ENCODE peak calls at places on chromosome 10, in seven cellular contexts. R is left lung, T is foreskin keratinocyte, C is dorsolateral prefrontal cortex, E is cardiac muscle cell, N is heart right ventricle, Q is right lobe of liver. X is an unnamed sample.
A peak's percentile ranks its signal among the peaks of the same experiment; 100 is the strongest.

GRCh38 chr10:74821501-74821900 is 4.9 kb upstream of the KAT6B start:
- DNase-seq in C (no peak), R (no peak), E (no peak), Q (no peak), T (no peak), N (no peak), X (no peak)

GRCh38 chr10:22700489-22700888 is 13.9 kb downstream of the PIP4K2A start:
- DNase-seq in E (no peak), T (no peak), C (no peak), N (no peak), R (no peak), Q (no peak), X (no peak)

GRCh38 chr10:1968257-1969025 is 231.1 kb upstream of the ADARB2 start:
- DNase-seq in C (no peak), Q (no peak), R (no peak), N (no peak), E (no peak), T (peak; percentile 32), X (no peak)

GRCh38 chr10:62259998-62260397 is 8.6 kb downstream of the RTKN2 start:
- DNase-seq in E (no peak), R (no peak), C (no peak), N (no peak), Q (no peak), T (no peak), X (no peak)

GRCh38 chr10:26213157-26213780 is 3.3 kb upstream of the GAD2 start:
- DNase-seq in T (no peak), C (no peak), Q (no peak), R (no peak), E (no peak), N (no peak), X (no peak)

GRCh38 chr10:49090696-49091338 is 24.5 kb downstream of the VSTM4 start:
- DNase-seq in Q (no peak), R (no peak), C (no peak), N (no peak), T (no peak), E (no peak), X (no peak)

GRCh38 chr10:129845081-129845823 is 118.8 kb downstream of the EBF3 start:
- DNase-seq in N (no peak), R (no peak), E (no peak), C (no peak), T (no peak), Q (no peak), X (no peak)

GRCh38 chr10:49512121-49512809 is 26.7 kb downstream of the ERCC6 start:
- DNase-seq in Q (no peak), E (peak; percentile 55), T (no peak), N (no peak), R (no peak), C (no peak), X (no peak)

GRCh38 chr10:29712108-29712507 is 77.3 kb upstream of the SVIL start:
- DNase-seq in C (no peak), N (no peak), E (no peak), Q (no peak), R (no peak), T (no peak), X (no peak)

GRCh38 chr10:123359539-123359938 is 205.3 kb downstream of the BUB3 start:
- DNase-seq in T (no peak), N (no peak), C (no peak), R (no peak), Q (no peak), E (no peak), X (no peak)

GRCh38 chr10:7322623-7323022 is 88.2 kb downstream of the SFMBT2 start:
- DNase-seq in N (no peak), C (no peak), R (no peak), E (no peak), T (no peak), Q (no peak), X (no peak)

GRCh38 chr10:123287594-123288247 is 133.5 kb downstream of the BUB3 start:
- DNase-seq in R (no peak), T (peak; percentile 83), N (no peak), C (no peak), Q (no peak), E (peak; percentile 14), X (peak; percentile 72)

GRCh38 chr10:122374859-122375721 is 582 bp downstream of the PLEKHA1 start:
- DNase-seq in E (peak; percentile 57), N (peak; percentile 50), C (no peak), T (peak; percentile 38), R (peak; percentile 90), Q (peak; percentile 82), X (no peak)

GRCh38 chr10:29950391-29950790 is 109.0 kb downstream of the JCAD start:
- DNase-seq in T (peak; percentile 58), N (no peak), Q (no peak), C (no peak), R (no peak), E (peak; percentile 35), X (no peak)

GRCh38 chr10:16817125-16818019 is at the start of gene RSU1:
- DNase-seq in Q (peak; percentile 100), N (peak; percentile 100), T (peak; percentile 100), C (peak; percentile 100), E (peak; percentile 100), R (peak; percentile 99), X (peak; percentile 100)

GRCh38 chr10:113895018-113895417 is 40.6 kb downstream of the NHLRC2 start:
- DNase-seq in N (no peak), T (peak; percentile 76), E (peak; percentile 39), R (no peak), Q (no peak), C (no peak), X (no peak)

GRCh38 chr10:97792058-97792721 is 20.4 kb upstream of the SFRP5 start:
- DNase-seq in R (peak; percentile 85), C (no peak), E (peak; percentile 60), N (peak; percentile 60), T (no peak), Q (peak; percentile 75), X (no peak)

GRCh38 chr10:30455816-30456215 is 21.8 kb downstream of the MAP3K8 start:
- DNase-seq in Q (no peak), R (no peak), N (no peak), C (no peak), E (no peak), T (no peak), X (no peak)

GRCh38 chr10:16644146-16644545 is 122.5 kb upstream of the C1QL3 start:
- DNase-seq in Q (no peak), N (no peak), C (no peak), R (no peak), T (peak; percentile 80), E (peak; percentile 37), X (no peak)

GRCh38 chr10:79322616-79323566 is 24.4 kb upstream of the PPIF start:
- DNase-seq in Q (peak; percentile 57), E (peak; percentile 87), T (no peak), N (peak; percentile 36), R (no peak), C (no peak), X (no peak)
- H3K27ac ChIP-seq in Q (no peak overlapping the region), E (no peak overlapping the region), T (peak overlapping the region; percentile 82), N (no peak overlapping the region), R (peak overlapping the region; percentile 74), C (no peak overlapping the region), X (peak overlapping the region; percentile 66)

GRCh38 chr10:52778511-52779392 is 6.2 kb upstream of the MBL2 start:
- DNase-seq in C (no peak), R (peak; percentile 78), T (no peak), N (no peak), Q (no peak), E (peak; percentile 71), X (no peak)

GRCh38 chr10:52779541-52780390 is 7.2 kb upstream of the MBL2 start:
- DNase-seq in E (peak; percentile 80), N (peak; percentile 40), Q (peak; percentile 74), C (no peak), T (no peak), R (peak; percentile 73), X (no peak)

GRCh38 chr10:52783726-52784125 is 11.1 kb upstream of the MBL2 start:
- DNase-seq in R (no peak), C (no peak), T (no peak), N (no peak), E (no peak), Q (no peak), X (no peak)

GRCh38 chr10:52782554-52782953 is 10.0 kb upstream of the MBL2 start:
- DNase-seq in N (no peak), C (no peak), R (no peak), E (no peak), T (no peak), Q (no peak), X (no peak)

GRCh38 chr10:52780391-52781155 is 8.0 kb upstream of the MBL2 start:
- DNase-seq in C (no peak), E (no peak), T (no peak), N (no peak), Q (no peak), R (no peak), X (no peak)
- TF ChIP-seq CTCF in C (no peak), E (no peak), T (no peak), N (no peak), Q (no peak), R (no peak), X (peak; percentile 58)

DNA sequence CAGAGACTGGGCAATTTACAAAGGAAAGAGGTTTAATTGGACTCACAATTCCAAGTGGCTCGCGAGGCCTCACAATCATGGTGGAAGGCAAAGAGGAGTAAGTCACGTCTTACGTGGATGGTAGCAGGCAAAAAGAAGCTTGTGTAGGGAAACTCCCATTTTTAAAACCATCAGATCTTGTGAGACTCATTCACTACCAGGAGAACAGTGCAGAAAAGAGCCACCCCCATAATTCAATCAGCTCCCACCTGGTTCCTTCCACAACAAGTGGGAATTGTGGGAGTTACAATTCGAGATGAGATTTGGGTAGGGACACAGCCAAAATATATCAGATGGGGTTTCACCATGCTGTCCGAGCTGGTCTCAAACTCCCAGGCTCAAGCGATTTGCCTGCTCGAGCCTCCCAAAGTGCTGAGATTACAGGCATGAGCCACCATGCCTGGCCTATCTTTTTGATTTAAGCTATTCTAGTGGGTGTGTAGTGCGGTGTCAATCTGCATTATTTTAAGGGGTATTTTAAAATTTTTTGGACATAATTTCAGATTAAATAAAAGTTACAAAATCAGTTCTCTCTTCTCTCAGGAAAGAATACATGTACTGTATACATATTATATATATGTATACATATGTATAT is 9.0 kb upstream of the MRPS16 start:
- DNase-seq in Q (no peak), C (no peak), T (no peak), R (no peak), E (no peak), N (no peak), X (no peak)
- H3K27ac ChIP-seq in Q (no peak overlapping the region), C (no peak overlapping the region), T (peak overlapping the region; percentile 75), R (no peak overlapping the region), E (no peak overlapping the region), N (no peak overlapping the region), X (peak overlapping the region; percentile 58)

GRCh38 chr10:4766449-4766848 is 59.6 kb upstream of the AKR1E2 start:
- DNase-seq in E (peak; percentile 38), R (no peak), Q (no peak), N (no peak), C (no peak), T (no peak), X (no peak)

GRCh38 chr10:4767033-4767814 is 58.8 kb upstream of the AKR1E2 start:
- DNase-seq in Q (no peak), N (peak; percentile 30), C (no peak), E (peak; percentile 69), R (no peak), T (no peak), X (no peak)

GRCh38 chr10:4772202-4772570 is 53.8 kb upstream of the AKR1E2 start:
- DNase-seq in T (no peak), C (no peak), Q (no peak), N (no peak), R (no peak), E (no peak), X (no peak)

GRCh38 chr10:4771554-4772201 is 54.3 kb upstream of the AKR1E2 start:
- DNase-seq in Q (no peak), N (no peak), R (no peak), C (no peak), T (peak; percentile 51), E (peak; percentile 9), X (no peak)

GRCh38 chr10:4770766-4771553 is 55.0 kb upstream of the AKR1E2 start:
- DNase-seq in R (no peak), E (peak; percentile 85), N (no peak), C (no peak), Q (no peak), T (peak; percentile 94), X (no peak)
- TF ChIP-seq CTCF in R (no peak), E (peak; percentile 34), N (peak; percentile 48), C (peak; percentile 54), Q (peak; percentile 50), T (peak; percentile 60), X (peak; percentile 44)

X was measured in RWPE2.